ENCODE peak calls at places on chromosomes 2 and 18, in six cellular contexts. J is stimulated activated CD4-positive, alpha-beta T cell treated with anti-CD3 and anti-CD28 coated beads, Interleukin-1b, Interleukin-23, amount 100 ng/mL, for 4 hours; M is nucleus accumbens; C is SW480; W is K562; T is AG10803. V is an unnamed sample.

GRCh38 chr2:151783133-151783520 is 45.1 kb downstream of the ARL5A start:
- DNase-seq in C (no peak), W (no peak), M (no peak), J (no peak), T (no peak), V (no peak)

GRCh38 chr18:36127866-36128845 is 984 bp downstream of the SLC39A6 start:
- DNase-seq in W (peak), C (peak), T (peak), J (no peak), M (no peak), V (no peak)

GRCh38 chr2:224584768-224585204 is 377 bp downstream of the CUL3 start:
- DNase-seq in T (peak), M (peak), J (peak), C (peak), W (peak), V (no peak)

GRCh38 chr18:63207825-63208224 is 111.7 kb downstream of the BCL2 start:
- DNase-seq in C (no peak), M (no peak), W (no peak), J (no peak), T (no peak), V (no peak)

GRCh38 chr18:60020107-60020925 is 120.5 kb downstream of the PMAIP1 start:
- DNase-seq in W (no peak), J (no peak), C (no peak), T (peak), M (no peak), V (no peak)

GRCh38 chr2:215619022-215619958 is 183.4 kb upstream of the FN1 start:
- DNase-seq in W (peak), C (peak), M (no peak), T (no peak), J (no peak), V (no peak)

GRCh38 chr2:41294331-41294730 is 753.5 kb upstream of the PKDCC start:
- DNase-seq in J (no peak), T (no peak), W (no peak), C (no peak), M (no peak), V (no peak)

GRCh38 chr2:234427081-234428058 is 69.5 kb downstream of the ARL4C start:
- DNase-seq in W (no peak), T (peak), C (peak), M (no peak), J (no peak), V (no peak)

GRCh38 chr2:30366199-30366691 is 80.8 kb upstream of the LCLAT1 start:
- DNase-seq in M (no peak), W (no peak), J (no peak), C (peak), T (peak), V (no peak)

GRCh38 chr2:235607541-235608199 is 113.8 kb downstream of the AGAP1 start:
- DNase-seq in T (peak), M (no peak), J (no peak), W (no peak), C (no peak), V (no peak)

GRCh38 chr18:63320690-63321265 is 1.2 kb upstream of the BCL2 start:
- DNase-seq in M (no peak), C (peak), J (peak), W (peak), T (no peak), V (no peak)

GRCh38 chr2:190804182-190804795 is 76.3 kb upstream of the GLS start:
- DNase-seq in J (no peak), M (no peak), C (no peak), W (no peak), T (peak), V (no peak)

GRCh38 chr2:240139011-240139441 is 1.4 kb downstream of the OTOS start:
- DNase-seq in C (no peak), T (no peak), M (no peak), J (no peak), W (no peak), V (no peak)

GRCh38 chr2:30886101-30886500 is 78.9 kb upstream of the CAPN13 start:
- DNase-seq in J (no peak), T (no peak), M (no peak), W (no peak), C (no peak), V (no peak)

GRCh38 chr2:166167451-166167850 is 39.6 kb upstream of the SCN1A start:
- DNase-seq in C (no peak), W (no peak), J (no peak), M (no peak), T (no peak), V (no peak)

GRCh38 chr2:4353668-4354067 is 650.3 kb downstream of the DCDC2C start:
- DNase-seq in W (no peak), T (no peak), C (no peak), M (no peak), J (no peak), V (no peak)

GRCh38 chr2:120236296-120236695 is 13.1 kb upstream of the TMEM185B start:
- DNase-seq in T (no peak), W (no peak), M (no peak), J (no peak), C (no peak), V (no peak)

GRCh38 chr2:61471905-61472805 is 1.3 kb upstream of the USP34 start:
- DNase-seq in C (peak), M (no peak), W (peak), J (no peak), T (peak), V (no peak)

GRCh38 chr2:95389256-95390119 is 13.0 kb upstream of the FAHD2A start:
- DNase-seq in W (peak), T (peak), M (peak), C (no peak), J (peak), V (no peak)

GRCh38 chr2:85963068-85963467 is 74.3 kb upstream of the ST3GAL5 start:
- DNase-seq in C (no peak), T (no peak), W (no peak), M (no peak), J (no peak), V (no peak)

GRCh38 chr18:61991836-61992235 is 99.0 kb upstream of the RNF152 start:
- DNase-seq in T (no peak), W (no peak), M (no peak), J (no peak), C (no peak), V (no peak)

GRCh38 chr18:3692113-3692621 is 242.2 kb downstream of the TGIF1 start:
- DNase-seq in C (no peak), J (no peak), M (no peak), T (no peak), W (no peak), V (no peak)

GRCh38 chr2:52934354-52934898 is 833.2 kb upstream of the CHAC2 start:
- DNase-seq in T (no peak), M (no peak), J (no peak), W (no peak), C (peak), V (no peak)

GRCh38 chr2:39068290-39068689 is 52.6 kb downstream of the SOS1 start:
- DNase-seq in J (no peak), T (no peak), C (no peak), W (no peak), M (no peak), V (no peak)

GRCh38 chr2:97360202-97360601 is 229.5 kb downstream of the ANKRD36B start:
- DNase-seq in T (no peak), C (no peak), J (no peak), W (no peak), M (no peak), V (no peak)

GRCh38 chr2:20562540-20563225 is 88.2 kb downstream of the HS1BP3 start:
- DNase-seq in J (no peak), C (no peak), M (no peak), W (peak), T (no peak), V (no peak)

GRCh38 chr2:231701456-231702373 is 6.6 kb upstream of the PTMA start:
- DNase-seq in W (no peak), T (peak), J (no peak), M (no peak), C (peak), V (no peak)

GRCh38 chr2:239689985-239690384 is 289.2 kb upstream of the HDAC4 start:
- DNase-seq in J (no peak), W (no peak), M (no peak), C (no peak), T (no peak), V (no peak)

GRCh38 chr18:10557085-10557677 is 31.4 kb downstream of the NAPG start:
- DNase-seq in J (no peak), T (no peak), C (no peak), W (no peak), M (no peak), V (no peak)